ENCODE peak calls at places on chromosomes 7 and 10, in six cellular contexts. One of them, this sample, is unnamed.

GRCh38 chr10:97578171-97578844 is 5.7 kb downstream of the ANKRD2 start:
- DNase-seq in amygdala: no peak
- DNase-seq in fibroblast of mammary gland: no peak
- DNase-seq in dorsolateral prefrontal cortex: no peak
- DNase-seq in central memory CD4-positive, alpha-beta T cell: no peak
- DNase-seq in choroid plexus epithelial cell: no peak
- DNase-seq in this sample: no peak

GRCh38 chr7:47688311-47689100 is 106.6 kb upstream of the TNS3 start:
- DNase-seq in amygdala: peak
- DNase-seq in fibroblast of mammary gland: no peak
- DNase-seq in dorsolateral prefrontal cortex: no peak
- DNase-seq in central memory CD4-positive, alpha-beta T cell: no peak
- DNase-seq in choroid plexus epithelial cell: no peak
- DNase-seq in this sample: peak

GRCh38 chr10:48802611-48803046 is 118.0 kb downstream of the WDFY4 start:
- DNase-seq in amygdala: no peak
- DNase-seq in fibroblast of mammary gland: no peak
- DNase-seq in dorsolateral prefrontal cortex: no peak
- DNase-seq in central memory CD4-positive, alpha-beta T cell: no peak
- DNase-seq in choroid plexus epithelial cell: no peak
- DNase-seq in this sample: no peak

GRCh38 chr10:110739811-110740271 is 95.7 kb downstream of the RBM20 start:
- DNase-seq in amygdala: no peak
- DNase-seq in fibroblast of mammary gland: no peak
- DNase-seq in dorsolateral prefrontal cortex: no peak
- DNase-seq in central memory CD4-positive, alpha-beta T cell: no peak
- DNase-seq in choroid plexus epithelial cell: peak
- DNase-seq in this sample: no peak

GRCh38 chr7:41107938-41108448 is 594.9 kb downstream of the INHBA start:
- DNase-seq in amygdala: no peak
- DNase-seq in fibroblast of mammary gland: peak
- DNase-seq in dorsolateral prefrontal cortex: no peak
- DNase-seq in central memory CD4-positive, alpha-beta T cell: no peak
- DNase-seq in choroid plexus epithelial cell: peak
- DNase-seq in this sample: no peak

GRCh38 chr7:107961399-107961798 is 41.6 kb downstream of the LAMB1 start:
- DNase-seq in amygdala: no peak
- DNase-seq in fibroblast of mammary gland: peak
- DNase-seq in dorsolateral prefrontal cortex: no peak
- DNase-seq in central memory CD4-positive, alpha-beta T cell: no peak
- DNase-seq in choroid plexus epithelial cell: peak
- DNase-seq in this sample: no peak

GRCh38 chr10:123241391-123242141 is 87.4 kb downstream of the BUB3 start:
- DNase-seq in amygdala: no peak
- DNase-seq in fibroblast of mammary gland: no peak
- DNase-seq in dorsolateral prefrontal cortex: no peak
- DNase-seq in central memory CD4-positive, alpha-beta T cell: peak
- DNase-seq in choroid plexus epithelial cell: no peak
- DNase-seq in this sample: no peak

GRCh38 chr7:79454325-79454960 is 976 bp upstream of the MAGI2 start:
- DNase-seq in amygdala: peak
- DNase-seq in fibroblast of mammary gland: peak
- DNase-seq in dorsolateral prefrontal cortex: peak
- DNase-seq in central memory CD4-positive, alpha-beta T cell: no peak
- DNase-seq in choroid plexus epithelial cell: peak
- DNase-seq in this sample: peak